ENCODE peak calls at places on chromosomes 13 and 19, in ten cellular contexts. U, Q, F, T, H, X, Y, E, I and D are unnamed samples.

GRCh38 chr13:51674276-51674675 is 90.0 kb downstream of the WDFY2 start:
- DNase-seq in F (peak), H (no peak), T (no peak), I (no peak), U (peak), X (no peak), Y (no peak), Q (no peak), E (no peak), D (no peak)

GRCh38 chr19:53649746-53650593 is 18.2 kb downstream of the DPRX start:
- DNase-seq in I (no peak), X (no peak), T (no peak), F (no peak), Q (no peak), U (no peak), E (no peak), Y (no peak), H (no peak), D (no peak)

GRCh38 chr13:110644892-110645521 is 29.7 kb downstream of the NAXD start:
- DNase-seq in U (peak), X (no peak), H (peak), E (peak), I (peak), Q (peak), F (no peak), T (peak), Y (no peak), D (no peak)

GRCh38 chr19:50759886-50760285 is 10.4 kb upstream of the GPR32 start:
- DNase-seq in H (no peak), E (no peak), X (peak), Y (no peak), F (no peak), T (no peak), Q (no peak), U (no peak), I (no peak), D (no peak)

GRCh38 chr19:51018745-51019543 is 565 bp downstream of the KLK10 start:
- DNase-seq in U (no peak), X (peak), Q (no peak), I (no peak), H (no peak), Y (no peak), F (no peak), E (no peak), T (no peak), D (no peak)

GRCh38 chr19:16234552-16235445 is 37.1 kb downstream of the AP1M1 start:
- DNase-seq in Q (no peak), U (peak), E (no peak), I (no peak), Y (no peak), H (no peak), F (no peak), X (no peak), T (no peak), D (no peak)

GRCh38 chr13:30256713-30257432 is 50.5 kb downstream of the KATNAL1 start:
- DNase-seq in X (no peak), Q (no peak), Y (no peak), T (no peak), F (no peak), U (no peak), H (no peak), E (peak), I (no peak), D (no peak)

GRCh38 chr19:19061491-19061890 is 2.3 kb upstream of the SLC25A42 start:
- DNase-seq in T (no peak), Q (no peak), I (no peak), U (no peak), H (no peak), F (no peak), Y (no peak), E (no peak), X (no peak), D (no peak)

GRCh38 chr13:112115403-112116091 is 48.6 kb downstream of the SOX1 start:
- DNase-seq in U (no peak), Y (no peak), F (no peak), T (no peak), X (no peak), Q (no peak), I (peak), H (no peak), E (no peak), D (no peak)

GRCh38 chr13:49810464-49810824 is 18.0 kb upstream of the KPNA3 start:
- DNase-seq in Q (no peak), E (no peak), I (no peak), F (no peak), U (no peak), T (no peak), Y (no peak), X (no peak), H (no peak), D (no peak)

GRCh38 chr19:45522010-45522941 is 15.0 kb downstream of the VASP start:
- DNase-seq in H (no peak), Y (no peak), U (no peak), E (no peak), X (no peak), I (no peak), T (no peak), F (no peak), Q (no peak), D (no peak)

GRCh38 chr19:4326837-4327251 is 11.8 kb downstream of the STAP2 start:
- DNase-seq in I (no peak), E (no peak), X (peak), H (no peak), F (no peak), Q (no peak), Y (no peak), U (no peak), T (no peak), D (no peak)

GRCh38 chr13:112605531-112605990 is 17.6 kb upstream of the TUBGCP3 start:
- DNase-seq in I (no peak), Y (no peak), X (no peak), F (no peak), Q (no peak), H (no peak), E (peak), U (no peak), T (no peak), D (no peak)

GRCh38 chr13:72537400-72537780 is 190.0 kb downstream of the MZT1 start:
- DNase-seq in H (no peak), X (no peak), U (no peak), T (no peak), F (no peak), I (no peak), Q (no peak), Y (no peak), E (no peak), D (no peak)

GRCh38 chr19:17394891-17395415 is 957 bp upstream of the CCDC194 start:
- DNase-seq in X (peak), U (peak), Y (no peak), Q (peak), T (no peak), I (peak), E (peak), F (no peak), H (peak), D (peak)

GRCh38 chr19:49017666-49018351 is 918 bp upstream of the LHB start:
- DNase-seq in Y (peak), U (peak), X (peak), H (peak), T (no peak), I (no peak), Q (peak), F (peak), E (peak), D (peak)

GRCh38 chr13:73521970-73522549 is 463.3 kb downstream of the KLF5 start:
- DNase-seq in U (no peak), T (no peak), F (no peak), X (no peak), I (no peak), Q (no peak), Y (no peak), H (no peak), E (peak), D (no peak)

GRCh38 chr19:39145180-39145953 is 19.8 kb downstream of the PAK4 start:
- DNase-seq in Q (no peak), T (no peak), E (no peak), F (no peak), U (no peak), I (peak), X (no peak), Y (no peak), H (no peak), D (no peak)